ENCODE peak calls at places on chromosomes 12 and 14, in five cellular contexts. O is testis, Q is stomach, V is IMR-90, S is tibial nerve. R is an unnamed sample. For H3K9me3, the result is how much of the 10 kb centered on the place peaks cover.

GRCh38 chr12:22625671-22626251 is 790 bp downstream of the ETNK1 start:
- DNase-seq in Q (peak), V (peak), O (peak), S (peak), R (peak)

GRCh38 chr12:13039557-13039956 is 4.6 kb upstream of the FAM234B start:
- DNase-seq in Q (no peak), S (no peak), V (no peak), O (no peak), R (no peak)

GRCh38 chr12:94603434-94604068 is 46.8 kb downstream of the TMCC3 start:
- DNase-seq in Q (peak), S (no peak), O (peak), V (no peak), R (peak)

GRCh38 chr12:118404876-118405521 is 28.6 kb downstream of the SUDS3 start:
- DNase-seq in O (peak), V (peak), Q (peak), S (peak), R (no peak)

GRCh38 chr14:90483551-90483950 is 86.7 kb downstream of the CALM1 start:
- DNase-seq in V (no peak), S (no peak), O (no peak), Q (peak), R (no peak)

GRCh38 chr14:100078997-100079561 is 13.9 kb downstream of the EVL start:
- DNase-seq in S (no peak), Q (peak), O (peak), V (peak), R (no peak)

GRCh38 chr12:29709056-29709455 is 74.7 kb downstream of the TMTC1 start:
- DNase-seq in Q (no peak), S (no peak), V (no peak), O (peak), R (no peak)

GRCh38 chr12:123242083-123242904 is 9.1 kb downstream of the MTRFR start:
- DNase-seq in V (peak), O (no peak), Q (no peak), S (no peak), R (no peak)

GRCh38 chr14:75426332-75427125 is 1.3 kb upstream of the JDP2 start:
- DNase-seq in Q (no peak), O (no peak), S (no peak), V (no peak), R (no peak)

GRCh38 chr12:54175130-54175963 is 13.4 kb downstream of the SMUG1 start:
- DNase-seq in V (no peak), Q (peak), S (no peak), O (no peak), R (no peak)

GRCh38 chr12:109952160-109952858 is 43.9 kb downstream of the GIT2 start:
- DNase-seq in O (no peak), S (no peak), V (no peak), Q (no peak), R (no peak)

GRCh38 chr14:61502459-61503093 is 181.2 kb downstream of the PRKCH start:
- DNase-seq in O (no peak), Q (no peak), V (no peak), S (no peak), R (no peak)

GRCh38 chr12:120654656-120655055 is 14.2 kb downstream of the CABP1 start:
- DNase-seq in Q (no peak), S (no peak), O (peak), V (no peak), R (peak)

GRCh38 chr12:104643921-104644669 is 187.3 kb downstream of the CHST11 start:
- DNase-seq in O (no peak), S (no peak), Q (peak), V (no peak), R (peak)

GRCh38 chr14:104794641-104795467 is 694 bp downstream of the AKT1 start:
- DNase-seq in Q (peak), O (peak), S (no peak), V (peak), R (no peak)

GRCh38 chr14:100775351-100775830 is 48.7 kb downstream of the DLK1 start:
- DNase-seq in S (no peak), V (no peak), Q (no peak), O (no peak), R (no peak)

GRCh38 chr12:96236221-96236822 is 42.1 kb downstream of the ELK3 start:
- DNase-seq in V (peak), Q (no peak), S (no peak), O (peak), R (no peak)

GRCh38 chr12:104734541-104735075 is 223.5 kb downstream of the SLC41A2 start:
- DNase-seq in O (no peak), V (no peak), Q (no peak), S (no peak), R (no peak)

GRCh38 chr14:68780358-68781160 is 12.3 kb downstream of the ZFP36L1 start:
- DNase-seq in Q (peak), O (peak), S (no peak), V (peak), R (peak)

GRCh38 chr14:46653031-46653775 is 1.6 kb upstream of the RPL10L start:
- DNase-seq in O (no peak), Q (no peak), V (no peak), S (no peak), R (no peak)

GRCh38 chr14:46646796-46647195 is 4.8 kb downstream of the RPL10L start:
- DNase-seq in V (no peak), S (no peak), Q (no peak), O (no peak), R (no peak)

GRCh38 chr14:46651526-46652144 is at the start of gene RPL10L:
- DNase-seq in Q (no peak), O (peak), S (no peak), V (no peak), R (no peak)
- TF ChIP-seq CTCF in Q (no peak), O (peak), S (no peak), V (no peak), R (no peak)

GRCh38 chr14:106808458-106808857 is 1282.1 kb downstream of the TMEM121 start:
- DNase-seq in S (no peak), V (no peak), Q (no peak), O (no peak), R (no peak)
- H3K9me3 ChIP-seq in S (under half), V (under half), Q (under half), O (under half), R (under half)

GRCh38 chr12:57797938-57798337 is 15.4 kb downstream of the TSFM start:
- DNase-seq in V (no peak), Q (no peak), O (no peak), S (no peak), R (no peak)
- TF ChIP-seq POLR2A in V (no peak), Q (no peak), O (no peak), S (no peak), R (no peak)

DNA sequence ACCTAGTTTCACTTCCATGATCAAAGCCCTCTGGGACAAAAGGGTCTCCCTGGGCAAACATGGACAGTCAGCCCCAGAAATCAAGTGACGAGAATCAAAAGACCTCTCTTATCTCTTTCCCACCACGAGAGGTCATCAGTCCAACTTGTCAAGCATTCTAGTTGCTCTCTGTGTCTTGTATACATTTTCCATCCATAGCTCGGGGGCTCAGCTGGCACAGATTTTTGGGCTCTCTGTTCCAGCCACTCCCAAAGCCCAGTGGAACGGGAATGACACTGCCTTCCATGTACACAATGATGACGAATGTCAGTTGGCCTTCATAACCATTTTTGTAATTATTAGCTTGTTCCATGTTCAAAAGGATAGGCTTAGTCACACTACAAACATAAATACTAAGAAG is 29.7 kb downstream of the NOS1 start:
- DNase-seq in V (no peak), O (no peak), S (no peak), Q (no peak), R (no peak)
- TF ChIP-seq CTCF in V (no peak), O (no peak), S (no peak), Q (no peak), R (no peak)

GRCh38 chr14:105805701-105806100 is 279.3 kb downstream of the TMEM121 start:
- DNase-seq in V (no peak), O (no peak), S (no peak), Q (no peak), R (no peak)
- H3K9me3 ChIP-seq in V (under half), O (under half), S (under half), Q (under half), R (under half)

GRCh38 chr14:88933203-88933602 is 108.8 kb downstream of the TTC8 start:
- DNase-seq in V (no peak), O (no peak), Q (no peak), S (no peak), R (no peak)
- TF ChIP-seq POLR2A in V (no peak), O (no peak), Q (no peak), S (no peak), R (no peak)

GRCh38 chr14:89325959-89326358 is 91.1 kb downstream of the FOXN3 start:
- DNase-seq in S (no peak), V (no peak), O (no peak), Q (no peak), R (no peak)

GRCh38 chr14:89327771-89328212 is 89.2 kb downstream of the FOXN3 start:
- DNase-seq in Q (no peak), O (no peak), S (no peak), V (peak), R (no peak)

GRCh38 chr14:89324501-89325298 is 92.3 kb downstream of the FOXN3 start:
- DNase-seq in S (no peak), O (no peak), Q (no peak), V (no peak), R (no peak)

GRCh38 chr14:89320381-89321000 is 96.5 kb downstream of the FOXN3 start:
- DNase-seq in Q (no peak), S (no peak), O (no peak), V (peak), R (no peak)

DNA sequence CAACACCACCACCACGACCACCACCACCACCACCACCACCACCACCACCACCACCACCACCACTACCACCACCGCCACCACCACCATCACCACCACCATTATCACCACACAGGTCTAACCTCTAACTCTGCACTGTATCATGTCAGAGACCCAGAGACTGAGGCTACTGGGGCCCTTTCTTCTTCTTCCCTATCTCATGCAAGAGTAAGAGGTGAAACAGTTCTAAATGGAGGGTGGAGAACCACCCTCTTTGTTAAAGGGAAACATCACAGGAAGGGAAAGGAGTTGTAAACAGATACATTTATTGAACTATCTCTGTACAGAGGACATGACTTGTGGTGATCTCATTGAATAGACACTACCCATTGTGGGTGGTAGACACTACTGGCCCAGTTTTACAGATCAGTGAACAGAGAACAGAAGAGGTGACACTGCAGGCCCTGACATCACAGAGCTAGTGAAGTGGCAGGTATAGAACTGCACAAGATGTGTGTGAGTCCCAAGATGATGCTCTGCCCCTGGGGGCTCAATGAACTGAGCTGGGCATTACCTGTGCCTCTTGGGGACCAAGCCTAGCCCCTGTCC is 91.6 kb downstream of the FOXN3 start:
- DNase-seq in S (no peak), V (no peak), O (no peak), Q (no peak), R (no peak)
- TF ChIP-seq CTCF in S (no peak), V (no peak), O (no peak), Q (no peak), R (no peak)

R was measured in right lobe of liver.